ENCODE peak calls at places on chromosomes 5 and 9, in five cellular contexts. E is effector memory CD8-positive, alpha-beta T cell; K is GM04504; A is HTR-8/SVneo; M is substantia nigra. Z is an unnamed sample.

GRCh38 chr5:1851290-1851934 is 31.3 kb downstream of the IRX4 start:
- DNase-seq in A (no peak), E (no peak), K (no peak), M (no peak), Z (no peak)

GRCh38 chr5:54719384-54720306 is 202.1 kb downstream of the SNX18 start:
- DNase-seq in E (no peak), A (peak), K (peak), M (no peak), Z (no peak)

GRCh38 chr9:132007371-132007701 is 72.3 kb downstream of the MED27 start:
- DNase-seq in A (no peak), E (no peak), M (no peak), K (no peak), Z (no peak)

GRCh38 chr5:173236531-173237501 is 1.8 kb upstream of the NKX2-5 start:
- DNase-seq in K (no peak), A (no peak), M (no peak), E (no peak), Z (no peak)

GRCh38 chr5:84403773-84404172 is 19.1 kb upstream of the EDIL3 start:
- DNase-seq in K (no peak), M (no peak), A (no peak), E (no peak), Z (peak)

GRCh38 chr5:17860660-17861315 is 226.5 kb downstream of the TAF11L14 start:
- DNase-seq in A (no peak), E (no peak), M (no peak), K (no peak), Z (no peak)

GRCh38 chr5:148146487-148146886 is 21.9 kb upstream of the SPINK14 start:
- DNase-seq in A (no peak), E (no peak), K (no peak), M (no peak), Z (no peak)

GRCh38 chr9:79559501-79560181 is 12.1 kb upstream of the TLE4 start:
- DNase-seq in E (no peak), K (no peak), A (no peak), M (peak), Z (peak)

GRCh38 chr5:133727636-133728035 is 115.3 kb upstream of the FSTL4 start:
- DNase-seq in A (no peak), E (no peak), M (no peak), K (no peak), Z (no peak)

GRCh38 chr5:115428248-115428647 is 116.3 kb downstream of the FEM1C start:
- DNase-seq in M (no peak), E (no peak), A (no peak), K (no peak), Z (no peak)

GRCh38 chr5:138664276-138664943 is 88.8 kb upstream of the CTNNA1 start:
- DNase-seq in K (peak), A (no peak), M (no peak), E (no peak), Z (no peak)

GRCh38 chr5:91419571-91420537 is 36.7 kb upstream of the ARRDC3 start:
- DNase-seq in K (peak), M (peak), E (peak), A (peak), Z (peak)

GRCh38 chr9:26391036-26391435 is 501.6 kb downstream of the CAAP1 start:
- DNase-seq in E (no peak), M (no peak), K (no peak), A (no peak), Z (no peak)

GRCh38 chr5:172235827-172236749 is 42.1 kb downstream of the EFCAB9 start:
- DNase-seq in M (no peak), A (no peak), K (no peak), E (no peak), Z (no peak)

GRCh38 chr9:96482471-96482870 is 32.5 kb downstream of the HABP4 start:
- DNase-seq in M (no peak), K (no peak), E (no peak), A (no peak), Z (no peak)

GRCh38 chr5:152606739-152607138 is 201.7 kb upstream of the NMUR2 start:
- DNase-seq in K (no peak), E (no peak), M (no peak), A (no peak), Z (no peak)

GRCh38 chr9:138105123-138105415 is 227.5 kb downstream of the CACNA1B start:
- DNase-seq in A (no peak), K (no peak), E (no peak), M (no peak), Z (no peak)

GRCh38 chr9:135840107-135840506 is 67.2 kb downstream of the CAMSAP1 start:
- DNase-seq in A (no peak), E (no peak), K (no peak), M (no peak), Z (no peak)

GRCh38 chr9:78103971-78104433 is 72.4 kb upstream of the GNAQ start:
- DNase-seq in M (no peak), E (no peak), A (no peak), K (no peak), Z (no peak)

GRCh38 chr5:128241071-128241695 is 157.6 kb downstream of the SLC12A2 start:
- DNase-seq in E (no peak), A (no peak), K (no peak), M (no peak), Z (no peak)

GRCh38 chr5:26986985-26987384 is 51.4 kb downstream of the CDH9 start:
- DNase-seq in A (no peak), K (no peak), M (no peak), E (no peak), Z (no peak)

GRCh38 chr9:137477778-137478612 is 18.9 kb upstream of the NSMF start:
- DNase-seq in K (no peak), E (no peak), A (no peak), M (no peak), Z (no peak)

GRCh38 chr9:6114424-6114823 is 99.0 kb upstream of the RANBP6 start:
- DNase-seq in E (no peak), K (no peak), A (no peak), M (no peak), Z (no peak)

GRCh38 chr9:126893079-126893478 is 21.5 kb upstream of the RALGPS1 start:
- DNase-seq in M (no peak), K (no peak), A (no peak), E (no peak), Z (no peak)

GRCh38 chr5:17738461-17738860 is 104.2 kb downstream of the TAF11L14 start:
- DNase-seq in M (no peak), K (no peak), A (no peak), E (no peak), Z (no peak)

GRCh38 chr5:142087920-142088679 is 20.5 kb upstream of the NDFIP1 start:
- DNase-seq in K (no peak), E (no peak), A (no peak), M (no peak), Z (no peak)

GRCh38 chr9:69932901-69933300 is 110.7 kb upstream of the MAMDC2 start:
- DNase-seq in E (no peak), M (no peak), K (no peak), A (no peak), Z (no peak)

GRCh38 chr5:169656125-169656990 is 19.3 kb downstream of the DOCK2 start:
- DNase-seq in M (no peak), K (no peak), E (no peak), A (no peak), Z (no peak)

GRCh38 chr5:82068723-82069122 is 96.9 kb downstream of the ATG10 start:
- DNase-seq in A (no peak), M (no peak), E (no peak), K (no peak), Z (no peak)

GRCh38 chr9:134288731-134289130 is 37.5 kb upstream of the RXRA start:
- DNase-seq in E (no peak), K (no peak), A (no peak), M (no peak), Z (no peak)

GRCh38 chr5:91438871-91439270 is 55.8 kb upstream of the ARRDC3 start:
- DNase-seq in M (no peak), E (no peak), K (no peak), A (no peak), Z (no peak)

GRCh38 chr5:67773439-67773988 is 442.0 kb upstream of the PIK3R1 start:
- DNase-seq in A (no peak), K (no peak), E (no peak), M (peak), Z (peak)

GRCh38 chr9:14156046-14156445 is 157.9 kb downstream of the NFIB start:
- DNase-seq in K (no peak), M (no peak), A (no peak), E (no peak), Z (no peak)

GRCh38 chr5:919356-920000 is 26.8 kb downstream of the TRIP13 start:
- DNase-seq in A (no peak), K (no peak), E (no peak), M (no peak), Z (peak)